ENCODE peak calls at places on chromosomes 2 and 18, in ten cellular contexts. One of them, this sample, is unnamed. For H3K4me1 and H3K9me3, the result is how much of the 10 kb centered on the place peaks cover.

GRCh38 chr2:85914525-85914881 is 25.7 kb upstream of the ST3GAL5 start:
- DNase-seq in stomach: no peak
- DNase-seq in sigmoid colon: no peak
- DNase-seq in upper lobe of left lung: no peak
- DNase-seq in suprapubic skin: no peak
- DNase-seq in SK-N-SH: no peak
- DNase-seq in transverse colon: no peak
- DNase-seq in K562: no peak
- DNase-seq in endothelial cell of umbilical vein: no peak
- DNase-seq in HCT116: no peak
- DNase-seq in this sample: no peak

GRCh38 chr2:36277146-36277808 is 78.3 kb upstream of the CRIM1 start:
- DNase-seq in stomach: no peak
- DNase-seq in sigmoid colon: no peak
- DNase-seq in upper lobe of left lung: no peak
- DNase-seq in suprapubic skin: no peak
- DNase-seq in SK-N-SH: no peak
- DNase-seq in transverse colon: no peak
- DNase-seq in K562: no peak
- DNase-seq in endothelial cell of umbilical vein: peak
- DNase-seq in HCT116: peak
- DNase-seq in this sample: no peak

GRCh38 chr2:172442072-172442895 is 14.9 kb downstream of the ITGA6 start:
- DNase-seq in stomach: peak
- DNase-seq in sigmoid colon: no peak
- DNase-seq in upper lobe of left lung: peak
- DNase-seq in suprapubic skin: no peak
- DNase-seq in SK-N-SH: no peak
- DNase-seq in transverse colon: peak
- DNase-seq in K562: no peak
- DNase-seq in endothelial cell of umbilical vein: peak
- DNase-seq in HCT116: peak
- DNase-seq in this sample: no peak

GRCh38 chr2:15658911-15659310 is 67.2 kb downstream of the DDX1 start:
- DNase-seq in stomach: no peak
- DNase-seq in sigmoid colon: no peak
- DNase-seq in upper lobe of left lung: no peak
- DNase-seq in suprapubic skin: no peak
- DNase-seq in SK-N-SH: no peak
- DNase-seq in transverse colon: no peak
- DNase-seq in K562: no peak
- DNase-seq in endothelial cell of umbilical vein: no peak
- DNase-seq in HCT116: no peak
- DNase-seq in this sample: no peak

GRCh38 chr2:109470121-109470921 is 143.4 kb downstream of the SEPTIN10 start:
- DNase-seq in stomach: no peak
- DNase-seq in sigmoid colon: no peak
- DNase-seq in upper lobe of left lung: no peak
- DNase-seq in suprapubic skin: no peak
- DNase-seq in SK-N-SH: no peak
- DNase-seq in transverse colon: peak
- DNase-seq in K562: no peak
- DNase-seq in endothelial cell of umbilical vein: peak
- DNase-seq in HCT116: peak
- DNase-seq in this sample: peak

GRCh38 chr18:63511285-63511684 is 30.9 kb upstream of the SERPINB12 start:
- DNase-seq in stomach: no peak
- DNase-seq in sigmoid colon: no peak
- DNase-seq in upper lobe of left lung: no peak
- DNase-seq in suprapubic skin: no peak
- DNase-seq in SK-N-SH: peak
- DNase-seq in transverse colon: no peak
- DNase-seq in K562: peak
- DNase-seq in endothelial cell of umbilical vein: peak
- DNase-seq in HCT116: peak
- DNase-seq in this sample: no peak

GRCh38 chr2:217695033-217695520 is 307.7 kb downstream of the TNS1 start:
- DNase-seq in stomach: no peak
- DNase-seq in sigmoid colon: no peak
- DNase-seq in upper lobe of left lung: no peak
- DNase-seq in suprapubic skin: peak
- DNase-seq in SK-N-SH: no peak
- DNase-seq in transverse colon: no peak
- DNase-seq in K562: no peak
- DNase-seq in endothelial cell of umbilical vein: no peak
- DNase-seq in HCT116: no peak
- DNase-seq in this sample: no peak

GRCh38 chr2:18365346-18365745 is 195.1 kb downstream of the RDH14 start:
- DNase-seq in stomach: no peak
- DNase-seq in sigmoid colon: no peak
- DNase-seq in upper lobe of left lung: no peak
- DNase-seq in suprapubic skin: no peak
- DNase-seq in SK-N-SH: no peak
- DNase-seq in transverse colon: no peak
- DNase-seq in K562: no peak
- DNase-seq in endothelial cell of umbilical vein: no peak
- DNase-seq in HCT116: no peak
- DNase-seq in this sample: no peak

GRCh38 chr2:186980787-186981550 is 132.0 kb upstream of the ZSWIM2 start:
- DNase-seq in stomach: no peak
- DNase-seq in sigmoid colon: no peak
- DNase-seq in upper lobe of left lung: no peak
- DNase-seq in suprapubic skin: no peak
- DNase-seq in SK-N-SH: no peak
- DNase-seq in transverse colon: no peak
- DNase-seq in K562: no peak
- DNase-seq in endothelial cell of umbilical vein: no peak
- DNase-seq in HCT116: no peak
- DNase-seq in this sample: no peak

GRCh38 chr18:57585846-57586242 is 658 bp downstream of the FECH start:
- DNase-seq in stomach: no peak
- DNase-seq in sigmoid colon: no peak
- DNase-seq in upper lobe of left lung: no peak
- DNase-seq in suprapubic skin: no peak
- DNase-seq in SK-N-SH: no peak
- DNase-seq in transverse colon: no peak
- DNase-seq in K562: no peak
- DNase-seq in endothelial cell of umbilical vein: no peak
- DNase-seq in HCT116: no peak
- DNase-seq in this sample: no peak

GRCh38 chr2:159185401-159186130 is 100.9 kb downstream of the WDSUB1 start:
- DNase-seq in stomach: no peak
- DNase-seq in sigmoid colon: no peak
- DNase-seq in upper lobe of left lung: no peak
- DNase-seq in suprapubic skin: no peak
- DNase-seq in SK-N-SH: peak
- DNase-seq in transverse colon: no peak
- DNase-seq in K562: peak
- DNase-seq in endothelial cell of umbilical vein: peak
- DNase-seq in HCT116: peak
- DNase-seq in this sample: no peak

GRCh38 chr2:149661844-149662243 is 74.3 kb upstream of the MMADHC start:
- DNase-seq in stomach: peak
- DNase-seq in sigmoid colon: no peak
- DNase-seq in upper lobe of left lung: peak
- DNase-seq in suprapubic skin: no peak
- DNase-seq in SK-N-SH: no peak
- DNase-seq in transverse colon: peak
- DNase-seq in K562: no peak
- DNase-seq in endothelial cell of umbilical vein: peak
- DNase-seq in HCT116: no peak
- DNase-seq in this sample: no peak

GRCh38 chr18:56118422-56118821 is 520.0 kb downstream of the TXNL1 start:
- DNase-seq in stomach: no peak
- DNase-seq in sigmoid colon: no peak
- DNase-seq in upper lobe of left lung: no peak
- DNase-seq in suprapubic skin: no peak
- DNase-seq in SK-N-SH: no peak
- DNase-seq in transverse colon: no peak
- DNase-seq in K562: no peak
- DNase-seq in endothelial cell of umbilical vein: no peak
- DNase-seq in HCT116: no peak
- DNase-seq in this sample: no peak

DNA sequence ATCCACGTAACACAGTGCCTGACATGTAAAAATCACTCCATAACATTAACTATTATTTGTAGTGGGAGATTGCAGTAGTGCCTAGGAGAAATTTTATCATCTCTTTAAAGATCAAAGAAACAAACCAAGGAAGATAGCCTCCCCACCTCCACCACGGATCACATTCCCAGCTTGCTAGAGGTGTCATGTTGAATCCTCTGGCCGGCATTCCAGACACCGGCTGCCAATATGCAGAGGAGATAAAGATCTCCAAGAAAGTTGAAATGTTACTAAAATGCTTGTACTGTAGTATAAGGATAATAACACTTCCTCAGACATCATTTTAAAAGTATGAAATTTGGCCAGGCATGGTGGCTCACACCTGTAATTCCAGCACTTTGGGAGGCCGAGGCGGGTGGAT is 6.1 kb upstream of the ATG16L1 start:
- DNase-seq in stomach: no peak
- DNase-seq in sigmoid colon: no peak
- DNase-seq in upper lobe of left lung: no peak
- DNase-seq in suprapubic skin: no peak
- DNase-seq in SK-N-SH: no peak
- DNase-seq in transverse colon: no peak
- DNase-seq in K562: no peak
- DNase-seq in endothelial cell of umbilical vein: no peak
- DNase-seq in HCT116: no peak
- DNase-seq in this sample: no peak
- H3K4me1 ChIP-seq in stomach: under half
- H3K4me1 ChIP-seq in sigmoid colon: under half
- H3K4me1 ChIP-seq in upper lobe of left lung: under half
- H3K4me1 ChIP-seq in suprapubic skin: under half
- H3K4me1 ChIP-seq in SK-N-SH: under half
- H3K4me1 ChIP-seq in transverse colon: under half
- H3K4me1 ChIP-seq in K562: under half
- H3K4me1 ChIP-seq in endothelial cell of umbilical vein: under half
- H3K4me1 ChIP-seq in HCT116: under half
- H3K4me1 ChIP-seq in this sample: half or more

DNA sequence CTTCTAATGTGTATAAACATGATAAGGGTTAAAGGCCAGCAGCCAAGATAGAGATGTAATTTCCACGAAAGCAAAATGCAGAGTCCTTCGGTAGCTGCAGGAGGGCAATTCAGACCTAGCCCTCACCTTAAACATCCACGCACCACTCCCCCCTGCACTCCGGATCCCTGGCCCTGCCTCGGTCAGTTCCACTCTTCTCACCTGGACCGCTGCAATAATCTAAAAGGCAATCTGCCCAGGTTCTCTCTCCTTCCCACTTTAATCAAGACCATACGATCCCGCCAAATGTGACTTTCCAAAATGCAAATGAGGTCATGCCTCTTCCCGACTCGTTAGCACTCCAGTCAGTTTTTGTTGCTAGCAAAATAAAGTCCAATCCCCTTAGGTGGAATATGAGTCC is 485.2 kb downstream of the EIPR1 start:
- DNase-seq in stomach: no peak
- DNase-seq in sigmoid colon: no peak
- DNase-seq in upper lobe of left lung: no peak
- DNase-seq in suprapubic skin: no peak
- DNase-seq in SK-N-SH: no peak
- DNase-seq in transverse colon: no peak
- DNase-seq in K562: no peak
- DNase-seq in endothelial cell of umbilical vein: no peak
- DNase-seq in HCT116: no peak
- DNase-seq in this sample: no peak
- H3K9me3 ChIP-seq in stomach: under half
- H3K9me3 ChIP-seq in sigmoid colon: under half
- H3K9me3 ChIP-seq in upper lobe of left lung: under half
- H3K9me3 ChIP-seq in suprapubic skin: under half
- H3K9me3 ChIP-seq in SK-N-SH: under half
- H3K9me3 ChIP-seq in transverse colon: under half
- H3K9me3 ChIP-seq in K562: under half
- H3K9me3 ChIP-seq in endothelial cell of umbilical vein: under half
- H3K9me3 ChIP-seq in HCT116: under half
- H3K9me3 ChIP-seq in this sample: under half

DNA sequence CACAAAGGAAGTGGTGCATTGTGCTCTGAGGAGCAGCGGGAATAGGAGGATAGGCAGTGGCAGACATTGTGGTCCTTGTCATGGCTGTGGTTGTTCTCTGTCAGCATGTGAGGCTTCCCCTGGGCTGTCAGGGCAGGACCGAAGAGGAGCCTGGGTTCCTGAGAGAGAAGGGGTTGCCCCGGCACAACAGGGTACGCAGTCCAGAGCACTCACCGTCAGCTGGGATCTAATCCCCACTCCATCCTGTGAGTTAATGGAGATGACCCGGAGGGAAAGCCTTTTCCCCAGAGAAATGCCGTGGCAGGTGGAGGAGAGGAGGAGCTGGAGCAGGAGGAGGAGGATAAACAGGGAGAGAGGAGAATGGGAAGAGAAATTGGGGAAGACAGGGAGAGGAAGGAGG is 396.7 kb upstream of the HS6ST1 start:
- DNase-seq in stomach: no peak
- DNase-seq in sigmoid colon: no peak
- DNase-seq in upper lobe of left lung: no peak
- DNase-seq in suprapubic skin: no peak
- DNase-seq in SK-N-SH: no peak
- DNase-seq in transverse colon: no peak
- DNase-seq in K562: no peak
- DNase-seq in endothelial cell of umbilical vein: no peak
- DNase-seq in HCT116: no peak
- DNase-seq in this sample: no peak
- TF ChIP-seq POLR2AphosphoS5 in stomach: no peak
- TF ChIP-seq POLR2AphosphoS5 in sigmoid colon: no peak
- TF ChIP-seq POLR2AphosphoS5 in upper lobe of left lung: no peak
- TF ChIP-seq POLR2AphosphoS5 in suprapubic skin: no peak
- TF ChIP-seq POLR2AphosphoS5 in SK-N-SH: no peak
- TF ChIP-seq POLR2AphosphoS5 in transverse colon: no peak
- TF ChIP-seq POLR2AphosphoS5 in K562: no peak
- TF ChIP-seq POLR2AphosphoS5 in endothelial cell of umbilical vein: no peak
- TF ChIP-seq POLR2AphosphoS5 in HCT116: no peak
- TF ChIP-seq POLR2AphosphoS5 in this sample: no peak

DNA sequence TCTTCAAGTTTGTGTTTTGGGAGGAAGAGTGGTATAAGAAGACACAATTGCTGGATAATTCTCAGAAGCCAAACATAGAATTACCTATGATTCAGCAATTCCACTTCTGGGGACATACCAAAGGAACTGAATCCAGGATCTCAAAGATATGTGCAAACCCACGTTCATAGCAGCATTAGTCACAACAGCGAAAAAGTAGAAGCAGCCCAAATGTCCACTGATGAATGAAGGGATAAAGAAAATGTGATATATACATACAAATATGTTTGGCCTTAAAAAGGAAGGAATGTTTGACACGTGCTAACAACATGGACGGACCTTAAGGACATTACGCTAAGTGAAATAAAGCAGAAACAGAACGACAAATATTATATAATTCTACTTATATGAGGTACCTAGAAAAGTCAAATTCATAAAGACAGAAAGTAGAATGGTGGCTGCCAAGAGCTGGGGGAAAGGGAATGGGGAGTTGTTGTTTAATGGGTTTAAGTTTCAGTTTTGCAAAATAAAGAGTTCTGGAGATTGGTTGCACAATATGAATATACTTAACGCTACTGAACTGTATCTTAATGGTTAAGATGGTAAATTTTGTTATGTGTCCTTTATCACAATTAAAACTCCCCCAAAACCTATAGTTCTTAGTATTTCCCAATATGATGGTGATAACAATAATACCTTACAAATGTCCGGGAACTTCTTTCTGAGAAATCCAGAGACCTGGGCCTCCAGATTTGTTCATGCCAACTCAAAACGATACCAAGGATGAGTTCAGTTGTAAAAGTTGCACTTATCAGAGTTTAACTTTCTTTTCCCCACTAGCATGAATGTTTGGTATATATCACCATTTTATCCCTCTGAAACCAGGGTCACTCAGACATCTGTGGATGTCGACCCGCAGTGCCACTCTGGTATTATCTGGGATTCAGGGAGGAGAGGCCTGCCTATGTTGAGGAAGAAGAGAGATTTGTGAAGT is 33.7 kb upstream of the WIPF1 start:
- DNase-seq in stomach: no peak
- DNase-seq in sigmoid colon: no peak
- DNase-seq in upper lobe of left lung: no peak
- DNase-seq in suprapubic skin: no peak
- DNase-seq in SK-N-SH: no peak
- DNase-seq in transverse colon: no peak
- DNase-seq in K562: peak
- DNase-seq in endothelial cell of umbilical vein: no peak
- DNase-seq in HCT116: no peak
- DNase-seq in this sample: no peak
- H3K4me1 ChIP-seq in stomach: half or more
- H3K4me1 ChIP-seq in sigmoid colon: half or more
- H3K4me1 ChIP-seq in upper lobe of left lung: under half
- H3K4me1 ChIP-seq in suprapubic skin: half or more
- H3K4me1 ChIP-seq in SK-N-SH: under half
- H3K4me1 ChIP-seq in transverse colon: under half
- H3K4me1 ChIP-seq in K562: under half
- H3K4me1 ChIP-seq in endothelial cell of umbilical vein: under half
- H3K4me1 ChIP-seq in HCT116: under half
- H3K4me1 ChIP-seq in this sample: under half

This sample was measured in spleen.